ENCODE peak calls at places on chromosomes 11 and 22, in four cellular contexts. N is heart right ventricle, S is K562, M is testis. K is an unnamed sample. For H3K4me1, the result is how much of the 10 kb centered on the place peaks cover.

GRCh38 chr22:19832476-19833108 is 22.1 kb downstream of the GNB1L start:
- DNase-seq in N (no peak), S (no peak), M (peak), K (no peak)

GRCh38 chr22:19943665-19944026 is 2.0 kb upstream of the TXNRD2 start:
- DNase-seq in N (no peak), S (peak), M (no peak), K (no peak)

GRCh38 chr11:103338621-103339484 is 229.6 kb downstream of the DYNC2H1 start:
- DNase-seq in N (no peak), S (no peak), M (no peak), K (no peak)

GRCh38 chr11:87359401-87359800 is 321.7 kb downstream of the TMEM135 start:
- DNase-seq in N (no peak), S (no peak), M (no peak), K (no peak)

GRCh38 chr22:20111045-20111688 is 4.7 kb upstream of the RANBP1 start:
- DNase-seq in N (peak), S (peak), M (no peak), K (peak)

GRCh38 chr22:23893446-23893956 is 682 bp upstream of the MIF start:
- DNase-seq in N (no peak), S (no peak), M (no peak), K (no peak)

GRCh38 chr22:19962909-19963806 is 21.5 kb upstream of the TXNRD2 start:
- DNase-seq in N (peak), S (no peak), M (no peak), K (no peak)

GRCh38 chr22:22076361-22076760 is 93.8 kb upstream of the TOP3B start:
- DNase-seq in N (no peak), S (no peak), M (no peak), K (no peak)

GRCh38 chr22:34814260-34814659 is 251.7 kb upstream of the ISX start:
- DNase-seq in N (no peak), S (no peak), M (no peak), K (no peak)

GRCh38 chr11:72004515-72005346 is 6.0 kb downstream of the IL18BP start:
- DNase-seq in N (no peak), S (no peak), M (no peak), K (no peak)

GRCh38 chr22:48934446-48934845 is 893.2 kb downstream of the BRD1 start:
- DNase-seq in N (no peak), S (no peak), M (no peak), K (no peak)

GRCh38 chr11:10809373-10810199 is 860 bp upstream of the EIF4G2 start:
- DNase-seq in N (no peak), S (peak), M (peak), K (no peak)

GRCh38 chr11:110990316-110990715 is 255.2 kb upstream of the POU2AF2 start:
- DNase-seq in N (no peak), S (no peak), M (no peak), K (no peak)

GRCh38 chr22:24514241-24515024 is 19.3 kb downstream of the UPB1 start:
- DNase-seq in N (no peak), S (no peak), M (no peak), K (no peak)

GRCh38 chr22:37932821-37933578 is 20.4 kb downstream of the C22orf23 start:
- DNase-seq in N (no peak), S (no peak), M (peak), K (no peak)

GRCh38 chr11:75142714-75143419 is 8.0 kb upstream of the SLCO2B1 start:
- DNase-seq in N (peak), S (peak), M (peak), K (peak)

GRCh38 chr22:22820076-22820475 is 67.5 kb upstream of the IGLL5 start:
- DNase-seq in N (no peak), S (no peak), M (no peak), K (no peak)

GRCh38 chr11:68724293-68724692 is 27.0 kb downstream of the TESMIN start:
- DNase-seq in N (no peak), S (peak), M (no peak), K (no peak)
- TF ChIP-seq CTCF in N (no peak), S (no peak), M (no peak), K (no peak)

DNA sequence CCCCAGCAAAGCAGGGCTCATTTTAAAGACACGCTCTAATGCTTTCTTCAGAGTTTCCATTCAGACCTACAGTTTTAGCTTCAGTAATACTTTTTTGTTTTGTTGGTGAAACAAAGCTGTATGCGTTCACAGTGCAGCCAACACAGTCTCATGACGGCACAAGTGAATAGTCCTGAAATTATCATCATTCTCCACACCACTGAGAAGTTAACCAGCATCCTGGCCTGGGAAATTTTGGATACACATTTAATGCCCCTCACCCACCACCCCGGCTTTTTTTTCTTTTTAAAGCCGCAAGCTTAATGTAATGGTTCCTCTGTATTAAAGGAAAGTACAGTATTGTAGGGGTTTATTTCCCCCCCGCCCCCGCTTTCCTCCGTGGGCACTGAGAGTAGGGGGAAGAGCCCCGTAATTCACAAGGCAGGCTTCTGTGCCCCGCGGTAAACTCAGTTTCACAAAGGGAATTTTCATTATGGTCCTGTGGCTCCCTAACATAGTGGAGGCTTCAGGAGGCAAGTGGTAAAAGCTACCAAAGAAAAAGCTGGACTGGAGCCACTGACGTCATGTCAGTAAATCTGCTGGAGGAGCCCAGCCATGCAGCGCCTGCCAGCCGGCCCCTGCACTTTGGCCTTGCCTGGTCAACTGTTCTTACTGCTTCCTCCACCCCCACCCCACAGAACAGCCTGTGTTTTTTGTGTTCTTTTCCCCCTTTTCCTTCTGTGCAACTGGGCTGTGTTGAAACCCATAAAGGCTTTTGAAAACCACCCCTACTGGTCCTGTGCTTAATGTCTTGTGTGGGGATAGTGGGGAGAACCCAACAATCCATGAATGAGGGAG is 18.2 kb downstream of the TEAD1 start:
- DNase-seq in N (peak), S (peak), M (peak), K (peak)
- H3K4me3 ChIP-seq in N (peak), S (no peak), M (no peak), K (peak)

DNA sequence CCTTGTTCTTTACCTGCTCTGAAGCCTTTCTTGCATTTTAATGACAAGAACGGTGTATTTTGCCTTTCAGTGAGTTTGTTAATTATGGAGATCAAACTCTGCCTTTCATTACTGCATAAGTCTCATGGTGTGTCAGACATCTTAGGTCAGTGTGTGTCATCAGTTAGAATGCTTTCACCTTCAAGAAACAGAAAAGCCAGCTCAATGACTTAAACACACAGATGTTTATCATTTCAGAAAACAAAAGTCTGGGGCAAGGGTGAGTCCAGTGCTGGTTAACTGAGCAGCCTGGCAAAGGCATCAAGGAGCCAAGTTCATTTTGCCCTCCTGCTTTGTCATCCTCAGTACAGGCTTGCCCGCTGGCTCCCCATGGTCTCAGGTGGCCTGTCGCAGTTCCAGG is 54.5 kb downstream of the PACS1 start:
- DNase-seq in N (no peak), S (no peak), M (no peak), K (no peak)
- H3K4me1 ChIP-seq in N (under half), S (under half), M (under half), K (under half)

GRCh38 chr11:33861911-33862310 is 30.0 kb downstream of the LMO2 start:
- DNase-seq in N (no peak), S (no peak), M (no peak), K (no peak)

GRCh38 chr11:33859306-33859705 is 32.6 kb downstream of the LMO2 start:
- DNase-seq in N (no peak), S (no peak), M (no peak), K (no peak)

GRCh38 chr11:33860926-33861325 is 30.9 kb downstream of the LMO2 start:
- DNase-seq in N (no peak), S (no peak), M (no peak), K (no peak)

GRCh38 chr11:33861366-33861765 is 30.5 kb downstream of the LMO2 start:
- DNase-seq in N (no peak), S (no peak), M (no peak), K (no peak)

GRCh38 chr11:33857924-33858323 is 34.0 kb downstream of the LMO2 start:
- DNase-seq in N (peak), S (peak), M (peak), K (peak)
- TF ChIP-seq CTCF in N (peak), S (peak), M (peak), K (peak)

GRCh38 chr11:64745219-64745522 is 1.2 kb upstream of the RASGRP2 start:
- DNase-seq in N (peak), S (peak), M (peak), K (peak)
- H3K4me3 ChIP-seq in N (peak), S (peak), M (peak), K (peak)

DNA sequence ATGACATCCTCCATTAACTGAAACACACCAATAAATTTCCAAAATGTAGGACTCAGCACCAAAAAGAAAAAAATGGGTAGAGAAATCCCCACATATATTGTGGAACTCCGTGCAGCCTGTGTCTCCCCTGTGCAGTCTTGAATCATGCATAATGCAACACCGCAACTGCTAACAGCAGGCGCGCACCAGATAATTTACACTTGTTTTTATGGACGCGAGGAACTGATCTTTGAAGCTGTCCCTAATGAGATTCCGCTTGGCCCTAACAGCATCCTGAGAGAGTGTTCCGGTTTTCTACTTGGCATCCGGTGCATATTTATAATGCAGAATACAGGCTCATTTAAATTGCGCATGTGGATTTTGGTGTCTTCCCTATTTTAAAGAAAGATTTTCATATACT is 21.2 kb downstream of the MPPED2 start:
- DNase-seq in N (no peak), S (no peak), M (no peak), K (no peak)
- H3K4me1 ChIP-seq in N (under half), S (under half), M (under half), K (under half)

GRCh38 chr11:117221775-117222517 is 9.9 kb downstream of the PCSK7 start:
- DNase-seq in N (peak), S (no peak), M (peak), K (peak)
- TF ChIP-seq CTCF in N (no peak), S (no peak), M (no peak), K (no peak)

DNA sequence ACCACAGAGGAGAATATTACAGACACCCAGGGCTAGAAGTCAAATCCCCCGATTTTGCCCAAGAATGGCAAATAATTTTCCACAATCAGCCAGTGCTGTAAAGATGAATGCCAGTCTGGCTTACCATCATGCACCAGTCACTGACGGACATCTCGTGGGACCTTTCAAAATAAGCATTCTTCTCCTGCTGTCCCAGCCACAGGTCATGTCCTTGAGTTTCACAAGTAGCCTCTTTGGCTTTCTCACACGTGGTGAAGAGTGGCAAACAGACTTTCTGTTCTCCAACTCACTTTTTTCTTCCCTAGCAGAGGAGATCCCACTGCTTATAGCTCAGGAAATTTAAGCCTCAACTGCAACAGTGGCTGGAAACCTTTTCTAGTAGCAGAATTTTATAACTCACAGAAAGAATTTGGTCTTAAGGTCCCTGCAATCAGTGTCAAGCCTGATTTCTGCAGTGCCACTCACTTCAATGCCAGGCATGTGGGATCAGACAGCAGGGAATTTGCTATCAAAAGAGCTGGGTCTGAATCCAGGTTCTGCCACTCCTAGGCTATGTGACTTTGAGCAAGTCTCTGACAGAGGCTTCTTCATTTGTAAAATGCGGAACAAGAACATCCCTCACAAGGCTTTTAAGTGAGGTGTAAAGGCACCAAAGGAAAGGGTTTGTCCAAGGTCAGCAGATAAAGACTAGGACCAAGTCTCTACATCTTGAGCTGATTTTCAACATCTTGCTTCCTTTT is 3.6 kb downstream of the PIK3IP1 start:
- DNase-seq in N (no peak), S (no peak), M (no peak), K (no peak)
- H3K4me3 ChIP-seq in N (no peak), S (no peak), M (peak), K (peak)

DNA sequence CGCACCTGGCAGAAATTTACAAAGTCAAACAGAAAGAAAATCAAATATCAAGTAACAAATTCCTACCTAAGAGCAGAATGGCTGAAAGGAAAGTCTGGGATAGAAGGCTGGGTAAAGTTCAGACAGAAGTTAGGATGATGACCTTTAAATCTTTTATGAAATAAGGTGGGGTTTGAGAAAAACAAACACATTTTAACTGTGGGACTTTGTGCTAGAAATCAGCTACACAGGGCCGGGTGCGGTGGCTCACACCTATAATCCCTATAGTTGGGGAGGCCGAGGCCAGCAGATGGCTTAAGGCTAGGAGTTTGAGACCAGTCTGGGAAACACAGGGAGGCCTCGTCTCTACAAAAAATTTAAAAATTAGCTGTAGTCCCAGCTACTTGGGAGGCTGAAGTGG is 119.6 kb upstream of the BID start:
- DNase-seq in N (no peak), S (no peak), M (no peak), K (no peak)
- H3K4me1 ChIP-seq in N (under half), S (under half), M (under half), K (half or more)

GRCh38 chr11:20132667-20133039 is 27.6 kb downstream of the DBX1 start:
- DNase-seq in N (no peak), S (no peak), M (no peak), K (no peak)
- TF ChIP-seq CTCF in N (no peak), S (no peak), M (peak), K (peak)